ENCODE peak calls at places on chromosomes 12 and 14, in five cellular contexts. H is mesenchymal stem cell, C is IMR-90, W is body of pancreas, M is stomach. T is an unnamed sample.

GRCh38 chr12:105233045-105233905 is 2.7 kb downstream of the APPL2 start:
- DNase-seq in H (no peak), M (no peak), W (no peak), C (no peak), T (no peak)

GRCh38 chr14:23432946-23433345 is 2.5 kb downstream of the MYH7 start:
- DNase-seq in M (no peak), H (no peak), C (no peak), W (no peak), T (no peak)

GRCh38 chr12:44875954-44876553 is at the start of gene NELL2:
- DNase-seq in W (peak; percentile 28), H (peak; percentile 19), C (no peak), M (no peak), T (peak; percentile 61)

GRCh38 chr14:26707234-26707633 is 109.4 kb upstream of the NOVA1 start:
- DNase-seq in M (no peak), C (no peak), H (no peak), W (no peak), T (no peak)

GRCh38 chr12:111148005-111148404 is 220.9 kb downstream of the PHETA1 start:
- DNase-seq in M (no peak), H (no peak), C (no peak), W (no peak), T (no peak)

GRCh38 chr14:103402700-103403099 is 17.5 kb downstream of the MARK3 start:
- DNase-seq in M (no peak), W (peak; percentile 42), H (peak; percentile 47), C (peak; percentile 70), T (no peak)

GRCh38 chr14:53273671-53274072 is 120.5 kb upstream of the DDHD1 start:
- DNase-seq in M (no peak), W (no peak), C (peak; percentile 10), H (no peak), T (no peak)

GRCh38 chr12:1605129-1606020 is 11.0 kb upstream of the FBXL14 start:
- DNase-seq in W (peak; percentile 81), M (peak; percentile 73), C (peak; percentile 86), H (peak; percentile 90), T (peak; percentile 62)

GRCh38 chr12:118714051-118714460 is 267.3 kb upstream of the SRRM4 start:
- DNase-seq in M (no peak), H (no peak), W (no peak), C (no peak), T (no peak)

GRCh38 chr14:74516451-74517155 is 23.0 kb downstream of the ISCA2 start:
- DNase-seq in C (peak; percentile 25), W (no peak), M (no peak), H (peak; percentile 23), T (peak; percentile 41)

GRCh38 chr12:124869011-124869665 is 5.5 kb upstream of the SCARB1 start:
- DNase-seq in M (no peak), C (no peak), H (no peak), W (no peak), T (peak; percentile 45)

GRCh38 chr12:48010366-48010970 is 6.2 kb upstream of the COL2A1 start:
- DNase-seq in M (no peak), H (no peak), C (no peak), W (no peak), T (no peak)

DNA sequence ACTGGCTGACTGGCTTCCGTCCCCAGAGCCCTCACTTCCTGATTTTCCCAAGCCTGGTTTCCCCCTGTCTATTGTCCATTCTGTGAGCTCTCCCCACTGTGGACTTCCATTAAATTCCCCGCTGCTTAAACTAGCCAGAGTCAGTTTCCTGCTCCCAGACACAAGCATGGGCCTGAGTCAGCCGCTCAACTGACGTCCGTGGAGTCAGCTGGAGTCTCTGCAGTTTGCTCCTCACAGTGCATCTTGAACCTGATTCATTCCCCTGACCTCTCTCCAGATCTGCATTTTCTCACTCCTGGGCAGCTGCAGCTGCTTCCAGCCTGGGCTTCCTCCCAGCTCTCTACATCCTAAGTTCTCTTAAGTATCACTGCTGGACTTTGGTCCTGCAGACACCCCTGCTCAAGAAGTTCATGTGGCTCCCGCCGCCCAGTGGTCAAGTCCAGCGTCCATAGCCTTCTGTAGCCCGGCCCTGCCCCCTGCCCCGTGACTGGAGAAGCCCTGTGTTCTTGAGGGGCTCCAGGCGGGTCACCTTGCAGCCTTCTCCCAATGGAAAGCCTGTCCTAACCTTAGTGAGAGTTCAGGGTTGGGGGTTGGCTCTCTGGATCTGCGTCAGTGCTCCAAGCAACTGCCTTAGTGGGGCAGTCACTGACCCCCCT is 20.0 kb downstream of the NFKBIA start:
- DNase-seq in C (peak; percentile 99), H (peak; percentile 99), M (no peak), W (no peak), T (no peak)
- H3K27ac ChIP-seq in C (peak overlapping the region; percentile 89), H (peak overlapping the region; percentile 82), M (peak overlapping the region; percentile 93), W (peak overlapping the region; percentile 73), T (peak overlapping the region; percentile 78)

GRCh38 chr14:34027990-34028490 is 77.2 kb upstream of the EGLN3 start:
- DNase-seq in W (no peak), H (peak; percentile 30), C (no peak), M (no peak), T (no peak)

GRCh38 chr14:34030864-34031263 is 80.0 kb upstream of the EGLN3 start:
- DNase-seq in W (no peak), M (no peak), C (peak; percentile 35), H (peak; percentile 70), T (no peak)

GRCh38 chr14:34027130-34027989 is 76.5 kb upstream of the EGLN3 start:
- DNase-seq in W (no peak), H (no peak), M (no peak), C (no peak), T (no peak)

GRCh38 chr14:34032720-34033119 is 81.8 kb upstream of the EGLN3 start:
- DNase-seq in W (no peak), H (no peak), M (no peak), C (no peak), T (no peak)

GRCh38 chr14:34029921-34030334 is 79.1 kb upstream of the EGLN3 start:
- DNase-seq in M (peak; percentile 47), W (peak; percentile 23), C (no peak), H (peak; percentile 52), T (no peak)
- H3K27ac ChIP-seq in M (peak overlapping the region; percentile 63), W (no peak overlapping the region), C (no peak overlapping the region), H (no peak overlapping the region), T (no peak overlapping the region)

GRCh38 chr12:130017571-130018449 is 114.0 kb upstream of the TMEM132D start:
- DNase-seq in M (no peak), C (no peak), W (no peak), H (no peak), T (peak; percentile 32)
- H3K27ac ChIP-seq in M (no peak overlapping the region), C (no peak overlapping the region), W (no peak overlapping the region), H (no peak overlapping the region), T (no peak overlapping the region)

GRCh38 chr14:95301527-95302187 is 18.1 kb downstream of the CLMN start:
- DNase-seq in C (no peak), H (no peak), W (no peak), M (no peak), T (no peak)
- H3K27ac ChIP-seq in C (no peak overlapping the region), H (no peak overlapping the region), W (peak overlapping the region; percentile 53), M (no peak overlapping the region), T (no peak overlapping the region)

GRCh38 chr12:115504241-115504941 is 773.1 kb downstream of the MED13L start:
- DNase-seq in C (no peak), H (no peak), M (no peak), W (no peak), T (no peak)

GRCh38 chr12:115508990-115509389 is 768.5 kb downstream of the MED13L start:
- DNase-seq in C (no peak), M (no peak), W (no peak), H (no peak), T (no peak)

GRCh38 chr12:115511305-115511704 is 766.2 kb downstream of the MED13L start:
- DNase-seq in H (no peak), M (no peak), C (no peak), W (no peak), T (no peak)

GRCh38 chr12:115507951-115508722 is 769.4 kb downstream of the MED13L start:
- DNase-seq in W (no peak), C (no peak), M (no peak), H (no peak), T (no peak)

DNA sequence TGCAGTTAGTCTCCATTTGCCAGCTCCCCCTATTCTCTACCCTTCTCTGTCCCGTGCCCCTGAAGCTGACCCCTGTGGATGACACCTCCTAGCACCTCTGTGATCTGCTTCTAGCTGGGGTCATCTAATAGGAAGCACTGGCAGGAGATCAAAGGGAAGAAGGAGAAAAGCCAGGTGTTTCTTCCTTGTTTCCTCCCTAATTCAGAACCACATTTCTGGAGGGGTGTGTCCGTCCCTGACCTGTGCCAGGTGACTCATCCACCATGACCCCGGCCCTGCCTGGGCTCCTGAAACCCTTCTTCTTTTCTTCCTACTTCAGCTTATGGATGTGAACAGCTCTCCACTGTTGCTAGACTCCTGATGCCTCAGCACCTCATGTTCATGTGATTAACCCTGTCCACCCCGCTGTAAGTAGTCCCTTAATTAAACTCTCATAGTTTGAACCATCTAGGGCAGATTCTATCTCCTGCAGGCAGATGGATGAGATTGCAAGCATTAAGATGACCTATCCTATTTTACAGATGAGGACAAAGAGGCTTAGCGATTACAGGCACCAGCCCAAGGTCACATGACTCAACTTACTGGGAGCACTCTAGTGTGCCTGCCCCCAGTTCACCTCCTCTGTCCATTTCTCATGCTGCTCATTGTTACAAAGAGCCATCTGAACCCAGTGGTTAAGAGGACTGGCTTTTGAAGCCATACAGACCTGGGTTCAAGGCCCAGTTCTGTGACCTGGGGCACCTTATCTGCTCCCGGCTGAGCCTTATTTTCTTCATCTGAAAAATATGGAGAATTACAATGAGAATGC is 770.5 kb downstream of the MED13L start:
- DNase-seq in C (no peak), W (no peak), H (no peak), M (no peak), T (peak; percentile 13)
- H3K27ac ChIP-seq in C (no peak overlapping the region), W (no peak overlapping the region), H (no peak overlapping the region), M (no peak overlapping the region), T (no peak overlapping the region)

DNA sequence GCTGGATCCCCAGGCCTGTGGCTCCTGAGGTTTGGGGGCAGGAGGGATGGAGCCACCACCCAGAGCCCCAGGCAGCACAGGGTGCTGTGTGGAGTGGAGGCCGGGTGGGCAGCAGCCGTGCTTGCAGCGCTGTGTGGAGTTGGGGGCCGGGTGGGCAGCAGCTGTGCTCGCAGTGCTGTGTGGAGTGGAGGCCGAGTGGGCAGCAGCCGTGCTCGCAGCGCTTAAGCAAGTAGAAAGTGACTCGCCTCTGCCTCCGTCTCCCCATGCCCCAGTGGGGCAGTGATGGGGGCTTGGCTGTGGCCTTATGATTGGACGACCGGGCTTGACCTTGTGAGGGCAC is 10.3 kb downstream of the CEP170B start:
- DNase-seq in M (no peak), H (no peak), W (no peak), C (no peak), T (no peak)
- H3K27ac ChIP-seq in M (no peak overlapping the region), H (no peak overlapping the region), W (no peak overlapping the region), C (no peak overlapping the region), T (peak overlapping the region; percentile 86)

DNA sequence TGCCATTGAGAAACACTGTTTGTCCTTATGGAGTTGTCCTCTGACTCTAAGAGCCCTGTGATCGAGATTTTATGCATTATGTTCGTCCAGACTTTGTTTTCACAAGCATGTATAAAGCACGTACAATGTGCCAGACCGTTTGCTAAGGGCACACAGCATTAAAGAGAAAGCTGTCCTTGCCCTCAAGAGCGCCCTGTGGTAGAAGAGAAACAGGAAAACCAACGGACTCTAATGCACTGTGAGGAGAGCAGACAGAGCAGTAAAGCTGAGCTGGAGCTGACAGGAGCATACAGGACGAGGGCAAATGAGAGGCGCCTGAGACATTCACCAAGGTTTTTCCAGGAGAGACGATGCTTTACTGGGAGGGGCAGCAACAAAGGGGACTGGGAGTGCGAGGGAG is 66.2 kb upstream of the OVCH1 start:
- DNase-seq in W (no peak), H (no peak), C (no peak), M (no peak), T (no peak)
- H3K27ac ChIP-seq in W (no peak overlapping the region), H (no peak overlapping the region), C (no peak overlapping the region), M (peak overlapping the region; percentile 72), T (no peak overlapping the region)

T was measured in RWPE1.